ENCODE peak calls at places on chromosomes 2 and 18, in nine cellular contexts. F is mesenchymal stem cell; Y is body of pancreas; H is G401; L is heart left ventricle; O is M059J; M is OCI-M1; K is stimulated activated CD4-positive, alpha-beta T cell treated with anti-CD3 and anti-CD28 coated beads, Interleukin-4, amount 100 ng/mL, for 24 hours; U is activated naive CD8-positive, alpha-beta T cell treated with anti-CD3 and anti-CD28 coated beads, Interleukin-2, amount 10 ng/mL, durations not matched to agents 7 days and 5 days. B is an unnamed sample.

GRCh38 chr18:36628435-36629094 is 200.2 kb downstream of the TPGS2 start:
- DNase-seq in K (no peak), F (peak), O (no peak), H (no peak), Y (no peak), U (no peak), L (no peak), M (no peak), B (no peak)

GRCh38 chr2:190250421-190250820 is 69.2 kb downstream of the HIBCH start:
- DNase-seq in F (no peak), L (no peak), K (no peak), Y (no peak), M (no peak), H (no peak), U (no peak), O (no peak), B (no peak)

GRCh38 chr2:218011641-218012040 is 8.8 kb upstream of the TNS1 start:
- DNase-seq in U (no peak), K (no peak), L (no peak), F (no peak), M (no peak), O (no peak), Y (no peak), H (no peak), B (no peak)

GRCh38 chr2:219433666-219434467 is 776 bp upstream of the SPEG start:
- DNase-seq in Y (no peak), O (peak), U (no peak), K (peak), F (peak), L (peak), H (peak), M (peak), B (no peak)

GRCh38 chr2:36174920-36175319 is 180.7 kb upstream of the CRIM1 start:
- DNase-seq in L (no peak), M (no peak), H (no peak), O (no peak), U (no peak), Y (no peak), K (no peak), F (no peak), B (no peak)

GRCh38 chr18:2780750-2781149 is 66.1 kb upstream of the EMILIN2 start:
- DNase-seq in M (no peak), O (no peak), L (no peak), H (no peak), K (no peak), U (no peak), F (no peak), Y (no peak), B (no peak)

GRCh38 chr2:8631465-8632005 is 50.3 kb upstream of the ID2 start:
- DNase-seq in H (no peak), K (no peak), Y (no peak), U (no peak), F (no peak), L (no peak), M (no peak), O (no peak), B (no peak)

GRCh38 chr18:2197945-2198344 is 373.4 kb downstream of the METTL4 start:
- DNase-seq in Y (no peak), L (no peak), O (no peak), H (no peak), K (no peak), U (no peak), M (no peak), F (no peak), B (no peak)

GRCh38 chr2:127255146-127255545 is 35.0 kb upstream of the CYP27C1 start:
- DNase-seq in L (no peak), Y (no peak), H (no peak), O (no peak), M (no peak), K (no peak), U (no peak), F (no peak), B (no peak)

GRCh38 chr2:130796280-130796679 is 40.4 kb upstream of the ARHGEF4 start:
- DNase-seq in K (no peak), M (no peak), O (no peak), U (no peak), L (no peak), H (no peak), Y (no peak), F (no peak), B (no peak)

B was measured in NCI-H446 treated with DMSO at 0.1 percent for 48 hours.